ENCODE peak calls at places on chromosomes 16 and 17, in ten cellular contexts. J, F, Z, V, L, O, B, W, M and R are unnamed samples.

GRCh38 chr17:82889496-82890338 is 49.9 kb upstream of the ZNF750 start:
- DNase-seq in M (no peak), B (no peak), O (no peak), F (peak; percentile 90), W (no peak), Z (no peak), L (no peak), J (no peak), V (peak; percentile 78), R (no peak)

GRCh38 chr17:6989779-6990178 is 6.1 kb upstream of the ALOX12 start:
- DNase-seq in O (no peak), L (no peak), J (no peak), W (no peak), B (no peak), M (no peak), F (no peak), V (no peak), Z (no peak), R (no peak)

GRCh38 chr16:59632266-59632855 is 898.2 kb upstream of the GOT2 start:
- DNase-seq in L (peak; percentile 66), F (no peak), J (no peak), Z (peak; percentile 68), W (no peak), M (peak; percentile 66), V (no peak), B (no peak), O (no peak), R (no peak)

GRCh38 chr16:17404903-17405691 is 65.7 kb downstream of the XYLT1 start:
- DNase-seq in W (peak; percentile 97), M (peak; percentile 76), B (peak; percentile 89), F (no peak), O (no peak), J (peak; percentile 81), Z (peak; percentile 49), L (peak; percentile 96), V (peak; percentile 50), R (peak; percentile 57)

GRCh38 chr16:71367243-71367976 is 8.9 kb downstream of the CALB2 start:
- DNase-seq in O (peak; percentile 89), V (no peak), J (no peak), M (peak; percentile 49), L (peak; percentile 35), W (peak; percentile 31), B (peak; percentile 61), F (peak; percentile 83), Z (peak; percentile 21), R (no peak)

GRCh38 chr17:77697480-77698400 is 260.8 kb upstream of the TNRC6C start:
- DNase-seq in B (no peak), M (no peak), J (no peak), V (no peak), L (no peak), O (no peak), F (no peak), W (no peak), Z (no peak), R (no peak)

GRCh38 chr16:89044394-89045180 is 49.1 kb upstream of the ACSF3 start:
- DNase-seq in F (no peak), L (no peak), Z (no peak), J (no peak), V (no peak), W (no peak), O (no peak), M (no peak), B (peak; percentile 39), R (no peak)

GRCh38 chr17:57099165-57099564 is 14.1 kb downstream of the AKAP1 start:
- DNase-seq in M (no peak), F (no peak), V (no peak), O (no peak), B (no peak), L (no peak), J (no peak), W (no peak), Z (no peak), R (no peak)

GRCh38 chr17:72033311-72033710 is 87.5 kb upstream of the SOX9 start:
- DNase-seq in W (no peak), M (no peak), L (no peak), Z (no peak), O (no peak), F (no peak), V (no peak), B (no peak), J (no peak), R (no peak)

GRCh38 chr17:72034000-72034399 is 86.8 kb upstream of the SOX9 start:
- DNase-seq in J (no peak), B (no peak), Z (no peak), O (no peak), V (no peak), M (no peak), W (no peak), L (no peak), F (no peak), R (no peak)

GRCh38 chr17:72025113-72025512 is 95.7 kb upstream of the SOX9 start:
- DNase-seq in F (no peak), W (no peak), J (no peak), M (no peak), L (no peak), Z (no peak), O (no peak), B (no peak), V (no peak), R (no peak)

GRCh38 chr17:72031219-72031906 is 89.5 kb upstream of the SOX9 start:
- DNase-seq in J (no peak), O (no peak), L (no peak), Z (no peak), F (no peak), B (no peak), W (no peak), V (no peak), M (no peak), R (no peak)

DNA sequence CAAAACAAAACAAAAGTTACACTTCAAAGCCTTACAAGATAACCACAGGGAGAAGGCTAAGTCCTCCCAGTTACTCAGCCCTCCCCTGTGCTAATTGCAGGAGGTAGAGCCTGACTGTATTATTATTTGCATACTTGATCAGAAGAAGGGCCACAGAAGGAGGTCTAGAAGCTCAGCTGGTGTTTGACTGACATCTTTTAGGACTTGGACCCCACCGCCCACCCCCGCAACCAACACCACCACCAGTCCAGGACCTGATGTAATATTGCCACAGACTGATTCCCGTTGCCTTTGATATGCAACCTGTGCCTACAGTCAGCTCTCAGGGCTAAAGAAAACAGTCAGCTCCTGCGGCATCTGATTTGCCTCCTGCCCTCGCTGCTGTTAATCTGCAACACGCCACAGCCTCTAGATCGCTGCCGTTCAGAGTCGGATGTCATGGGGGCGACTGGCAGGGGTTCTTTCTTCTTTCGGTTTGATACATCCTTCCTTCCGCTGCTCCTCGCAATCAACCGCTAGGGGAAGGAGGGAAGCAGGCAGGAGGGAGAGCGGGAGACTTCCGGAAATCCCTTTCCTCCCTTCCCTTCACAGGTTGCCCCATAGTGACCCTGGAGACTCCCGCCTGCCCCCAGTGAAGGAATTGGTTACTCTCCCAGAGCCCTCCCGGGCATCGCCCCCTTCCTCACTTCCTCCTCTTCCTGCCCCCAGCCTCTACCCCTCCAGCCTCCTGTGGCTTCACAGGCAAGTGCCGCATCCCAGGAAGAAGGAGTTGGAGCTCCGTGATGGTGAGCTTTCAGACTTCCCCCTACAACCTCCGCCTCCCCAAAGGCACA is 90.5 kb upstream of the SOX9 start:
- DNase-seq in L (peak; percentile 62), Z (peak; percentile 61), J (no peak), B (peak; percentile 47), W (peak; percentile 46), O (peak; percentile 83), M (peak; percentile 18), V (peak; percentile 22), F (peak; percentile 46), R (peak; percentile 43)
- TF ChIP-seq CTCF in L (peak; percentile 58), Z (peak; percentile 44), J (peak; percentile 26), B (peak; percentile 19), W (no peak), O (peak; percentile 53), M (peak; percentile 52), V (peak; percentile 26), F (peak; percentile 35), R (peak; percentile 63)

GRCh38 chr16:12260647-12261262 is 284.2 kb downstream of the SNX29 start:
- DNase-seq in W (no peak), B (no peak), V (no peak), F (no peak), Z (peak; percentile 84), M (peak; percentile 9), J (no peak), L (no peak), O (peak; percentile 71), R (no peak)
- TF ChIP-seq CTCF in W (no peak), B (no peak), V (no peak), F (no peak), Z (peak; percentile 35), M (no peak), J (no peak), L (no peak), O (peak; percentile 35), R (no peak)

GRCh38 chr17:32287804-32288511 is 22.3 kb downstream of the RHBDL3 start:
- DNase-seq in V (no peak), L (no peak), B (no peak), W (no peak), M (no peak), Z (no peak), F (no peak), J (no peak), O (no peak), R (no peak)
- TF ChIP-seq CTCF in V (no peak), L (no peak), B (no peak), W (no peak), M (no peak), Z (no peak), F (no peak), J (no peak), O (no peak), R (no peak)

GRCh38 chr16:79599837-79600635 is 501 bp downstream of the MAF start:
- DNase-seq in W (peak; percentile 41), J (no peak), F (peak; percentile 58), Z (no peak), M (no peak), L (peak; percentile 35), O (peak; percentile 91), V (peak; percentile 51), B (peak; percentile 87), R (no peak)

GRCh38 chr16:79601978-79602609 is 1.6 kb upstream of the MAF start:
- DNase-seq in Z (peak; percentile 38), F (peak; percentile 82), M (peak; percentile 84), W (peak; percentile 82), J (peak; percentile 29), L (peak; percentile 59), V (peak; percentile 74), B (peak; percentile 86), O (peak; percentile 86), R (peak; percentile 25)

GRCh38 chr16:79602615-79603014 is 2.1 kb upstream of the MAF start:
- DNase-seq in M (no peak), O (no peak), V (no peak), F (no peak), L (no peak), J (no peak), W (no peak), Z (no peak), B (no peak), R (no peak)

GRCh38 chr16:79600636-79601091 is at the start of gene MAF:
- DNase-seq in J (peak; percentile 79), W (peak; percentile 94), O (peak; percentile 95), B (peak; percentile 93), L (peak; percentile 48), Z (peak; percentile 24), V (peak; percentile 97), M (peak; percentile 76), F (peak; percentile 84), R (no peak)

DNA sequence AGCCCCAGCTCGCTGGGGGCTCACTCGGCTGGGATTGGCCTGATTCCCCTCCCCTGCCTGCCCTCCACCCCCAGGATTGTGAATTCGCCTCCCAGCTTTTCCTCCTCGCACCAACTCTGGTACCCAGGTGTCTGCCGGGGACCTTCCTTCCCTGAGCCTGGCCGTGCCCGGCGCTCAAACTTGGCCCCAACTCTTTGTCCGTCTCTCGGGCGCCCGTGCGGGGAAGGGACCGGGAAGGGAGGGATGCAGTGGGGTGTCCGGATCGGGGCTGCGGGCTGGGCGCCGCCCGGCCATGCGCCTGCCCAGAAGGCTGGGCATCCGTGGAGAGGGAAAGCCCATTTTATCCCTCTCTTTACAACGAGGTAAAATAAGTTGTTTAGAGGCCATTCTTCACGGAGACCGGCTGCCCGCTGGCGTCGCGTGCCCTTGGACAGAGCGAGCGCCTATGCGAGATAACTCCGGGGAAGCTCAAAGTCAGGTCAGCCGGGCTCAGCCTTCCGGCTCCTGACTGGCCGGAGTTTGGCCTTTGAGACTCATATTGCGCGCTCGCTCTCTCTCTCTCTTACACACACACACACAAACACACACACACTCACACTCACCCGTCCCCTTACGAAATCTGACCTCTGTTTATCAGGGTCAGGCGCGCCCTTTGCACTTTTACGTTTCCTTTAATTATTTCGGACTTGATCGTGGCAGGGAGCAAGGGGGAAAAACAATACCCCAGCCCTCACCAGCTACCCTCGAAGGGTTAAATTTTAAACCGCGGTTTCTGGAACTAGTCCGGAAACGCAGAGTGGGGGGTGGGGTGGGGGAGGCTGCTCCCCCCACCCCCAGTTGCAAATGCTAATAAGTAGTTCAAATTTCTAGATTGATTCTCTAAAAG is 798 bp upstream of the MAF start:
- DNase-seq in V (peak; percentile 64), L (peak; percentile 11), W (peak; percentile 47), B (peak; percentile 75), M (peak; percentile 35), Z (no peak), O (peak; percentile 62), F (peak; percentile 22), J (no peak), R (no peak)
- TF ChIP-seq CTCF in V (no peak), L (no peak), W (no peak), B (no peak), M (no peak), Z (no peak), O (no peak), F (no peak), J (no peak), R (no peak)